ENCODE peak calls at places on chromosomes 13 and 19, in eight cellular contexts. One of them, this sample, is unnamed.

GRCh38 chr13:59408738-59409137 is 755.0 kb downstream of the DIAPH3 start:
- DNase-seq in brain microvascular endothelial cell: no peak
- DNase-seq in heart right ventricle: no peak
- DNase-seq in neural progenitor cell: no peak
- DNase-seq in breast epithelium: no peak
- DNase-seq in activated T-cell treated with anti-CD3 and anti-CD28 coated beads, Interleukin-2, amount 50 U/mL, for 72 hours: no peak
- DNase-seq in GM20000: no peak
- DNase-seq in NCI-H1105: peak
- DNase-seq in this sample: no peak

GRCh38 chr13:91398413-91399188 is at the start of gene GPC5:
- DNase-seq in heart right ventricle: peak
- DNase-seq in brain microvascular endothelial cell: peak
- DNase-seq in NCI-H1105: peak
- DNase-seq in neural progenitor cell: peak
- DNase-seq in GM20000: peak
- DNase-seq in breast epithelium: peak
- DNase-seq in activated T-cell treated with anti-CD3 and anti-CD28 coated beads, Interleukin-2, amount 50 U/mL, for 72 hours: peak
- DNase-seq in this sample: no peak

GRCh38 chr19:407501-408440 is 1.2 kb downstream of the C2CD4C start:
- DNase-seq in brain microvascular endothelial cell: no peak
- DNase-seq in GM20000: peak
- DNase-seq in activated T-cell treated with anti-CD3 and anti-CD28 coated beads, Interleukin-2, amount 50 U/mL, for 72 hours: no peak
- DNase-seq in neural progenitor cell: no peak
- DNase-seq in breast epithelium: no peak
- DNase-seq in NCI-H1105: no peak
- DNase-seq in heart right ventricle: no peak
- DNase-seq in this sample: no peak

GRCh38 chr19:5314012-5314906 is 26.4 kb downstream of the PTPRS start:
- DNase-seq in brain microvascular endothelial cell: no peak
- DNase-seq in NCI-H1105: no peak
- DNase-seq in heart right ventricle: no peak
- DNase-seq in GM20000: no peak
- DNase-seq in breast epithelium: no peak
- DNase-seq in neural progenitor cell: no peak
- DNase-seq in activated T-cell treated with anti-CD3 and anti-CD28 coated beads, Interleukin-2, amount 50 U/mL, for 72 hours: no peak
- DNase-seq in this sample: no peak

GRCh38 chr19:11322269-11323024 is 17.0 kb downstream of the RAB3D start:
- DNase-seq in GM20000: no peak
- DNase-seq in neural progenitor cell: no peak
- DNase-seq in heart right ventricle: no peak
- DNase-seq in breast epithelium: no peak
- DNase-seq in NCI-H1105: no peak
- DNase-seq in activated T-cell treated with anti-CD3 and anti-CD28 coated beads, Interleukin-2, amount 50 U/mL, for 72 hours: no peak
- DNase-seq in brain microvascular endothelial cell: no peak
- DNase-seq in this sample: no peak

GRCh38 chr13:69959041-69959440 is 148.6 kb upstream of the ATXN8OS start:
- DNase-seq in NCI-H1105: no peak
- DNase-seq in activated T-cell treated with anti-CD3 and anti-CD28 coated beads, Interleukin-2, amount 50 U/mL, for 72 hours: no peak
- DNase-seq in neural progenitor cell: no peak
- DNase-seq in GM20000: no peak
- DNase-seq in brain microvascular endothelial cell: no peak
- DNase-seq in breast epithelium: no peak
- DNase-seq in heart right ventricle: no peak
- DNase-seq in this sample: no peak

GRCh38 chr13:27708325-27708724 is 84.0 kb upstream of the GSX1 start:
- DNase-seq in breast epithelium: no peak
- DNase-seq in NCI-H1105: no peak
- DNase-seq in GM20000: no peak
- DNase-seq in activated T-cell treated with anti-CD3 and anti-CD28 coated beads, Interleukin-2, amount 50 U/mL, for 72 hours: no peak
- DNase-seq in heart right ventricle: peak
- DNase-seq in neural progenitor cell: no peak
- DNase-seq in brain microvascular endothelial cell: no peak
- DNase-seq in this sample: no peak

GRCh38 chr13:85651440-85651839 is 147.8 kb downstream of the SLITRK6 start:
- DNase-seq in brain microvascular endothelial cell: no peak
- DNase-seq in GM20000: no peak
- DNase-seq in heart right ventricle: no peak
- DNase-seq in breast epithelium: no peak
- DNase-seq in NCI-H1105: no peak
- DNase-seq in activated T-cell treated with anti-CD3 and anti-CD28 coated beads, Interleukin-2, amount 50 U/mL, for 72 hours: no peak
- DNase-seq in neural progenitor cell: no peak
- DNase-seq in this sample: no peak

GRCh38 chr19:11767633-11768133 is 883 bp downstream of the ZNF441 start:
- DNase-seq in brain microvascular endothelial cell: peak
- DNase-seq in GM20000: peak
- DNase-seq in NCI-H1105: peak
- DNase-seq in neural progenitor cell: peak
- DNase-seq in heart right ventricle: peak
- DNase-seq in activated T-cell treated with anti-CD3 and anti-CD28 coated beads, Interleukin-2, amount 50 U/mL, for 72 hours: peak
- DNase-seq in breast epithelium: peak
- DNase-seq in this sample: peak

GRCh38 chr19:33032218-33032781 is 32.4 kb downstream of the RHPN2 start:
- DNase-seq in GM20000: no peak
- DNase-seq in heart right ventricle: no peak
- DNase-seq in neural progenitor cell: peak
- DNase-seq in activated T-cell treated with anti-CD3 and anti-CD28 coated beads, Interleukin-2, amount 50 U/mL, for 72 hours: no peak
- DNase-seq in brain microvascular endothelial cell: no peak
- DNase-seq in NCI-H1105: no peak
- DNase-seq in breast epithelium: no peak
- DNase-seq in this sample: no peak

GRCh38 chr19:47186337-47187022 is 44.5 kb downstream of the BBC3 start:
- DNase-seq in breast epithelium: no peak
- DNase-seq in brain microvascular endothelial cell: no peak
- DNase-seq in activated T-cell treated with anti-CD3 and anti-CD28 coated beads, Interleukin-2, amount 50 U/mL, for 72 hours: peak
- DNase-seq in NCI-H1105: no peak
- DNase-seq in neural progenitor cell: no peak
- DNase-seq in GM20000: peak
- DNase-seq in heart right ventricle: no peak
- DNase-seq in this sample: peak

GRCh38 chr13:33610471-33611015 is 207.4 kb upstream of the RFC3 start:
- DNase-seq in GM20000: no peak
- DNase-seq in heart right ventricle: peak
- DNase-seq in brain microvascular endothelial cell: no peak
- DNase-seq in neural progenitor cell: peak
- DNase-seq in NCI-H1105: no peak
- DNase-seq in activated T-cell treated with anti-CD3 and anti-CD28 coated beads, Interleukin-2, amount 50 U/mL, for 72 hours: peak
- DNase-seq in breast epithelium: no peak
- DNase-seq in this sample: no peak

GRCh38 chr19:57075125-57075524 is 44.7 kb upstream of the USP29 start:
- DNase-seq in breast epithelium: no peak
- DNase-seq in brain microvascular endothelial cell: no peak
- DNase-seq in heart right ventricle: no peak
- DNase-seq in GM20000: no peak
- DNase-seq in NCI-H1105: no peak
- DNase-seq in neural progenitor cell: no peak
- DNase-seq in activated T-cell treated with anti-CD3 and anti-CD28 coated beads, Interleukin-2, amount 50 U/mL, for 72 hours: no peak
- DNase-seq in this sample: no peak

GRCh38 chr13:99905814-99906213 is 65.8 kb downstream of the ZIC5 start:
- DNase-seq in brain microvascular endothelial cell: no peak
- DNase-seq in heart right ventricle: no peak
- DNase-seq in activated T-cell treated with anti-CD3 and anti-CD28 coated beads, Interleukin-2, amount 50 U/mL, for 72 hours: no peak
- DNase-seq in breast epithelium: no peak
- DNase-seq in GM20000: no peak
- DNase-seq in neural progenitor cell: no peak
- DNase-seq in NCI-H1105: no peak
- DNase-seq in this sample: no peak

GRCh38 chr19:47778089-47778953 is at the start of gene SELENOW:
- DNase-seq in brain microvascular endothelial cell: peak
- DNase-seq in neural progenitor cell: peak
- DNase-seq in activated T-cell treated with anti-CD3 and anti-CD28 coated beads, Interleukin-2, amount 50 U/mL, for 72 hours: peak
- DNase-seq in heart right ventricle: peak
- DNase-seq in GM20000: peak
- DNase-seq in breast epithelium: peak
- DNase-seq in NCI-H1105: peak
- DNase-seq in this sample: peak

GRCh38 chr13:103039183-103039582 is 27.0 kb downstream of the SLC10A2 start:
- DNase-seq in GM20000: no peak
- DNase-seq in brain microvascular endothelial cell: no peak
- DNase-seq in NCI-H1105: no peak
- DNase-seq in breast epithelium: no peak
- DNase-seq in heart right ventricle: no peak
- DNase-seq in activated T-cell treated with anti-CD3 and anti-CD28 coated beads, Interleukin-2, amount 50 U/mL, for 72 hours: no peak
- DNase-seq in neural progenitor cell: no peak
- DNase-seq in this sample: no peak

GRCh38 chr13:84479656-84480055 is 597.4 kb upstream of the SLITRK1 start:
- DNase-seq in activated T-cell treated with anti-CD3 and anti-CD28 coated beads, Interleukin-2, amount 50 U/mL, for 72 hours: no peak
- DNase-seq in brain microvascular endothelial cell: no peak
- DNase-seq in NCI-H1105: no peak
- DNase-seq in neural progenitor cell: no peak
- DNase-seq in breast epithelium: no peak
- DNase-seq in heart right ventricle: no peak
- DNase-seq in GM20000: no peak
- DNase-seq in this sample: no peak

GRCh38 chr13:107450931-107451330 is 764.4 kb downstream of the LIG4 start:
- DNase-seq in GM20000: no peak
- DNase-seq in activated T-cell treated with anti-CD3 and anti-CD28 coated beads, Interleukin-2, amount 50 U/mL, for 72 hours: no peak
- DNase-seq in neural progenitor cell: no peak
- DNase-seq in heart right ventricle: peak
- DNase-seq in NCI-H1105: no peak
- DNase-seq in brain microvascular endothelial cell: peak
- DNase-seq in breast epithelium: no peak
- DNase-seq in this sample: no peak

GRCh38 chr13:92510416-92510815 is 716.2 kb upstream of the GPC6 start:
- DNase-seq in neural progenitor cell: no peak
- DNase-seq in breast epithelium: no peak
- DNase-seq in NCI-H1105: no peak
- DNase-seq in activated T-cell treated with anti-CD3 and anti-CD28 coated beads, Interleukin-2, amount 50 U/mL, for 72 hours: no peak
- DNase-seq in heart right ventricle: no peak
- DNase-seq in brain microvascular endothelial cell: peak
- DNase-seq in GM20000: no peak
- DNase-seq in this sample: no peak

GRCh38 chr19:53903055-53903680 is 5.9 kb upstream of the CACNG7 start:
- DNase-seq in activated T-cell treated with anti-CD3 and anti-CD28 coated beads, Interleukin-2, amount 50 U/mL, for 72 hours: peak
- DNase-seq in NCI-H1105: no peak
- DNase-seq in GM20000: peak
- DNase-seq in brain microvascular endothelial cell: no peak
- DNase-seq in neural progenitor cell: peak
- DNase-seq in breast epithelium: no peak
- DNase-seq in heart right ventricle: peak
- DNase-seq in this sample: no peak

GRCh38 chr19:1748703-1749341 is 4.5 kb upstream of the ONECUT3 start:
- DNase-seq in heart right ventricle: no peak
- DNase-seq in activated T-cell treated with anti-CD3 and anti-CD28 coated beads, Interleukin-2, amount 50 U/mL, for 72 hours: no peak
- DNase-seq in brain microvascular endothelial cell: no peak
- DNase-seq in breast epithelium: no peak
- DNase-seq in neural progenitor cell: no peak
- DNase-seq in NCI-H1105: no peak
- DNase-seq in GM20000: no peak
- DNase-seq in this sample: no peak

GRCh38 chr13:43963726-43964125 is 84.0 kb downstream of the LACC1 start:
- DNase-seq in GM20000: peak
- DNase-seq in NCI-H1105: no peak
- DNase-seq in neural progenitor cell: peak
- DNase-seq in heart right ventricle: no peak
- DNase-seq in breast epithelium: no peak
- DNase-seq in activated T-cell treated with anti-CD3 and anti-CD28 coated beads, Interleukin-2, amount 50 U/mL, for 72 hours: no peak
- DNase-seq in brain microvascular endothelial cell: no peak
- DNase-seq in this sample: no peak

GRCh38 chr19:45179063-45179847 is 671 bp downstream of the BLOC1S3 start:
- DNase-seq in breast epithelium: no peak
- DNase-seq in GM20000: peak
- DNase-seq in NCI-H1105: no peak
- DNase-seq in activated T-cell treated with anti-CD3 and anti-CD28 coated beads, Interleukin-2, amount 50 U/mL, for 72 hours: peak
- DNase-seq in neural progenitor cell: peak
- DNase-seq in heart right ventricle: peak
- DNase-seq in brain microvascular endothelial cell: no peak
- DNase-seq in this sample: no peak

GRCh38 chr13:79222427-79223205 is 183.4 kb downstream of the RBM26 start:
- DNase-seq in activated T-cell treated with anti-CD3 and anti-CD28 coated beads, Interleukin-2, amount 50 U/mL, for 72 hours: no peak
- DNase-seq in neural progenitor cell: no peak
- DNase-seq in brain microvascular endothelial cell: no peak
- DNase-seq in NCI-H1105: no peak
- DNase-seq in GM20000: no peak
- DNase-seq in breast epithelium: no peak
- DNase-seq in heart right ventricle: no peak
- DNase-seq in this sample: no peak

GRCh38 chr13:49563513-49563912 is 21.8 kb downstream of the RCBTB1 start:
- DNase-seq in brain microvascular endothelial cell: no peak
- DNase-seq in activated T-cell treated with anti-CD3 and anti-CD28 coated beads, Interleukin-2, amount 50 U/mL, for 72 hours: no peak
- DNase-seq in NCI-H1105: no peak
- DNase-seq in heart right ventricle: no peak
- DNase-seq in neural progenitor cell: no peak
- DNase-seq in breast epithelium: no peak
- DNase-seq in GM20000: no peak
- DNase-seq in this sample: no peak

GRCh38 chr19:33066543-33066942 is 1.9 kb upstream of the RHPN2 start:
- DNase-seq in NCI-H1105: no peak
- DNase-seq in breast epithelium: no peak
- DNase-seq in activated T-cell treated with anti-CD3 and anti-CD28 coated beads, Interleukin-2, amount 50 U/mL, for 72 hours: no peak
- DNase-seq in GM20000: no peak
- DNase-seq in brain microvascular endothelial cell: no peak
- DNase-seq in heart right ventricle: no peak
- DNase-seq in neural progenitor cell: no peak
- DNase-seq in this sample: no peak

This sample was measured in GM12878.